ENCODE peak calls at places on chromosomes 4 and X, in seven cellular contexts. D is left cardiac atrium, H is astrocyte of the spinal cord, E is mammary epithelial cell, W is BE2C, L is C1 segment of cervical spinal cord, P is left kidney. C is an unnamed sample.

GRCh38 chrX:118847676-118848075 is 24.1 kb downstream of the ZCCHC12 start:
- DNase-seq in D (no peak), H (peak), E (peak), W (no peak), L (peak), P (peak), C (no peak)

GRCh38 chrX:94400488-94400887 is 726.5 kb downstream of the FAM133A start:
- DNase-seq in D (no peak), H (no peak), E (peak), W (no peak), L (no peak), P (no peak), C (peak)

GRCh38 chr4:28351826-28352225 is 1491.2 kb downstream of the STIM2 start:
- DNase-seq in D (no peak), H (no peak), E (peak), W (no peak), L (no peak), P (no peak), C (peak)

GRCh38 chrX:134520860-134521390 is 61.0 kb downstream of the HPRT1 start:
- DNase-seq in D (no peak), H (peak), E (peak), W (peak), L (no peak), P (peak), C (no peak)

GRCh38 chr4:152803541-152803940 is 23.8 kb downstream of the ARFIP1 start:
- DNase-seq in D (no peak), H (no peak), E (no peak), W (peak), L (no peak), P (no peak), C (no peak)

GRCh38 chr4:21117771-21118170 is 417.5 kb downstream of the PACRGL start:
- DNase-seq in D (no peak), H (peak), E (no peak), W (no peak), L (no peak), P (no peak), C (no peak)

GRCh38 chr4:158541506-158541905 is 19.8 kb downstream of the RXFP1 start:
- DNase-seq in D (no peak), H (no peak), E (no peak), W (no peak), L (no peak), P (no peak), C (no peak)

GRCh38 chrX:76148753-76149152 is 24.1 kb upstream of the PBDC1 start:
- DNase-seq in D (peak), H (peak), E (peak), W (peak), L (no peak), P (peak), C (no peak)

GRCh38 chrX:129925305-129926092 is 19.5 kb downstream of the UTP14A start:
- DNase-seq in D (peak), H (peak), E (peak), W (peak), L (peak), P (peak), C (no peak)

GRCh38 chr4:169383724-169384123 is 113.0 kb upstream of the SH3RF1 start:
- DNase-seq in D (no peak), H (peak), E (peak), W (no peak), L (no peak), P (no peak), C (no peak)

GRCh38 chr4:2671267-2671895 is 84.8 kb downstream of the TNIP2 start:
- DNase-seq in D (no peak), H (no peak), E (peak), W (no peak), L (no peak), P (peak), C (no peak)

GRCh38 chrX:42976729-42977366 is 198.9 kb upstream of the PPP1R2C start:
- DNase-seq in D (no peak), H (no peak), E (peak), W (no peak), L (no peak), P (no peak), C (no peak)

GRCh38 chr4:19947349-19947748 is 304.4 kb upstream of the SLIT2 start:
- DNase-seq in D (no peak), H (peak), E (no peak), W (no peak), L (no peak), P (no peak), C (no peak)

GRCh38 chr4:82984459-82984858 is 26.2 kb downstream of the LIN54 start:
- DNase-seq in D (no peak), H (peak), E (peak), W (peak), L (no peak), P (no peak), C (peak)

GRCh38 chrX:46927718-46928117 is 15.5 kb downstream of the JADE3 start:
- DNase-seq in D (no peak), H (no peak), E (no peak), W (no peak), L (no peak), P (no peak), C (no peak)

GRCh38 chrX:112832481-112833095 is 8.0 kb downstream of the AMOT start:
- DNase-seq in D (no peak), H (peak), E (peak), W (no peak), L (no peak), P (peak), C (no peak)

GRCh38 chr4:72631296-72631695 is 62.3 kb upstream of the ADAMTS3 start:
- DNase-seq in D (peak), H (peak), E (peak), W (peak), L (no peak), P (no peak), C (peak)

GRCh38 chrX:112877771-112878173 is 37.1 kb upstream of the AMOT start:
- DNase-seq in D (no peak), H (no peak), E (no peak), W (no peak), L (no peak), P (no peak), C (no peak)

GRCh38 chrX:64176876-64177275 is 28.6 kb downstream of the AMER1 start:
- DNase-seq in D (no peak), H (no peak), E (no peak), W (peak), L (no peak), P (no peak), C (no peak)

GRCh38 chr4:168694669-168695068 is 197.8 kb downstream of the PALLD start:
- DNase-seq in D (no peak), H (peak), E (no peak), W (no peak), L (no peak), P (peak), C (peak)

GRCh38 chrX:6226053-6226645 is 2.5 kb downstream of the NLGN4X start:
- DNase-seq in D (peak), H (peak), E (peak), W (no peak), L (peak), P (peak), C (no peak)

GRCh38 chr4:174869334-174869733 is 40.3 kb upstream of the GLRA3 start:
- DNase-seq in D (no peak), H (no peak), E (no peak), W (no peak), L (no peak), P (no peak), C (no peak)

GRCh38 chr4:184288451-184289178 is 70.9 kb upstream of the ENPP6 start:
- DNase-seq in D (no peak), H (no peak), E (no peak), W (no peak), L (no peak), P (no peak), C (no peak)

GRCh38 chr4:55736605-55737183 is 82.9 kb upstream of the EXOC1L start:
- DNase-seq in D (no peak), H (peak), E (no peak), W (no peak), L (no peak), P (peak), C (no peak)

GRCh38 chr4:1503583-1504471 is 97.6 kb upstream of the NKX1-1 start:
- DNase-seq in D (peak), H (no peak), E (no peak), W (peak), L (no peak), P (no peak), C (no peak)

GRCh38 chrX:103554687-103555417 is 30.5 kb upstream of the TCEAL4 start:
- DNase-seq in D (peak), H (peak), E (no peak), W (peak), L (peak), P (peak), C (no peak)

C was measured in epithelial cell of prostate.